ENCODE peak calls at places on chromosome 6, in eight cellular contexts. Y is ovary, I is upper lobe of right lung, S is lower lobe of right lung, W is brain microvascular endothelial cell, B is A549, D is GM12865, P is psoas muscle. M is an unnamed sample.

GRCh38 chr6:10855233-10855632 is 16.9 kb upstream of the MAK start:
- DNase-seq in Y (no peak), I (no peak), S (no peak), W (no peak), B (no peak), D (no peak), P (no peak), M (no peak)

GRCh38 chr6:2410982-2411381 is 165.6 kb upstream of the GMDS start:
- DNase-seq in Y (no peak), I (no peak), S (no peak), W (no peak), B (no peak), D (no peak), P (no peak), M (no peak)

GRCh38 chr6:1609662-1610496 is at the start of gene FOXC1:
- DNase-seq in Y (peak; percentile 93), I (peak; percentile 90), S (peak; percentile 85), W (peak; percentile 85), B (peak; percentile 86), D (peak; percentile 78), P (peak; percentile 90), M (peak; percentile 53)

GRCh38 chr6:147782302-147782701 is 273.8 kb downstream of the SAMD5 start:
- DNase-seq in Y (no peak), I (no peak), S (no peak), W (peak; percentile 60), B (peak; percentile 14), D (no peak), P (no peak), M (peak; percentile 94)

GRCh38 chr6:42929928-42930360 is 664 bp downstream of the CNPY3 start:
- DNase-seq in Y (no peak), I (no peak), S (peak; percentile 59), W (peak; percentile 57), B (no peak), D (peak; percentile 96), P (no peak), M (no peak)

GRCh38 chr6:127586372-127586771 is 9.4 kb downstream of the C6orf58 start:
- DNase-seq in Y (no peak), I (no peak), S (no peak), W (no peak), B (no peak), D (no peak), P (no peak), M (no peak)

GRCh38 chr6:121817141-121817540 is 381.7 kb downstream of the GJA1 start:
- DNase-seq in Y (no peak), I (no peak), S (no peak), W (no peak), B (peak; percentile 6), D (no peak), P (no peak), M (no peak)

GRCh38 chr6:73180718-73181619 is 44.3 kb downstream of the KHDC1L start:
- DNase-seq in Y (no peak), I (no peak), S (no peak), W (peak; percentile 70), B (peak; percentile 55), D (peak; percentile 81), P (no peak), M (peak; percentile 43)

GRCh38 chr6:91719414-91719813 is 1132.5 kb upstream of the MAP3K7 start:
- DNase-seq in Y (no peak), I (no peak), S (no peak), W (no peak), B (no peak), D (no peak), P (no peak), M (no peak)

GRCh38 chr6:41306187-41306854 is 19.8 kb upstream of the TREM1 start:
- DNase-seq in Y (no peak), I (no peak), S (no peak), W (peak; percentile 23), B (peak; percentile 52), D (peak; percentile 69), P (no peak), M (peak; percentile 11)

GRCh38 chr6:41941280-41942044 is at the start of gene CCND3:
- DNase-seq in Y (peak; percentile 88), I (peak; percentile 97), S (peak; percentile 97), W (peak; percentile 84), B (peak; percentile 88), D (peak; percentile 94), P (peak; percentile 96), M (peak; percentile 61)

GRCh38 chr6:19839237-19839546 is 2.0 kb downstream of the ID4 start:
- DNase-seq in Y (no peak), I (no peak), S (no peak), W (no peak), B (no peak), D (no peak), P (no peak), M (no peak)

GRCh38 chr6:139290787-139291294 is 957 bp downstream of the TXLNB start:
- DNase-seq in Y (no peak), I (no peak), S (no peak), W (peak; percentile 40), B (no peak), D (peak; percentile 89), P (no peak), M (peak; percentile 34)

GRCh38 chr6:116022841-116023380 is 37.8 kb downstream of the FRK start:
- DNase-seq in Y (no peak), I (no peak), S (no peak), W (no peak), B (no peak), D (no peak), P (no peak), M (no peak)

GRCh38 chr6:16766836-16767745 is 5.8 kb upstream of the ATXN1 start:
- DNase-seq in Y (no peak), I (no peak), S (no peak), W (peak; percentile 80), B (no peak), D (no peak), P (no peak), M (no peak)

GRCh38 chr6:17585766-17586502 is 14.2 kb upstream of the FAM8A1 start:
- DNase-seq in Y (no peak), I (no peak), S (peak; percentile 63), W (no peak), B (peak; percentile 72), D (peak; percentile 19), P (no peak), M (no peak)

GRCh38 chr6:32972353-32973143 is 4.2 kb downstream of the BRD2 start:
- DNase-seq in Y (no peak), I (peak; percentile 76), S (peak; percentile 73), W (no peak), B (no peak), D (peak; percentile 61), P (peak; percentile 46), M (no peak)

GRCh38 chr6:31721351-31722020 is at the start of gene LY6G6C:
- DNase-seq in Y (no peak), I (no peak), S (peak; percentile 13), W (no peak), B (no peak), D (no peak), P (no peak), M (no peak)

GRCh38 chr6:1610497-1611321 is 994 bp downstream of the FOXC1 start:
- DNase-seq in Y (peak; percentile 66), I (no peak), S (no peak), W (no peak), B (peak; percentile 52), D (peak; percentile 33), P (no peak), M (no peak)

GRCh38 chr6:68575765-68576439 is 59.2 kb upstream of the ADGRB3 start:
- DNase-seq in Y (no peak), I (peak; percentile 59), S (peak; percentile 44), W (no peak), B (peak; percentile 2), D (no peak), P (no peak), M (peak; percentile 34)

GRCh38 chr6:95431637-95432228 is 145.6 kb upstream of the MANEA start:
- DNase-seq in Y (peak; percentile 20), I (no peak), S (no peak), W (peak; percentile 32), B (peak; percentile 38), D (peak; percentile 52), P (no peak), M (no peak)

GRCh38 chr6:118299023-118299422 is 249.1 kb upstream of the PLN start:
- DNase-seq in Y (no peak), I (no peak), S (no peak), W (no peak), B (no peak), D (no peak), P (no peak), M (no peak)

GRCh38 chr6:15342114-15342513 is 96.2 kb downstream of the JARID2 start:
- DNase-seq in Y (no peak), I (no peak), S (no peak), W (no peak), B (no peak), D (no peak), P (no peak), M (no peak)

DNA sequence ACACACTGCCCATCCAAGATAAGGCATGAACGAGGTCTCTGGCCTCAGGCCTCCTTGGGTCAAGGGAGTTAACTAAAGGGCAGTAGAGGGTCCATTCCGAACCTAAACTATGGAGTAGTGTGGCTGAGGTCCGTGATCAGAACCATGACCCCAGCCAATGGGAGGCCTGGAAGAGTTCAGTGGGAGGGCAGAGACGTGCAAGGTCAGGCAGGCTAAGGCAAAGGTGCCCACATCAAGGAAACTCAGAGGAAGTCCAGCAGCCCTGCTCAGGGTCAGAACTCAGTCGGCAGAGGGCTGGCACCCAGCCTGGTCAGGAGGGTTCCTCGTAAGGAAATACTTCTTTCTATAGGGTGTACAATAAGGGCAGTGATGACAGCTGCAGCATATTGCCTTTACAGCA is 152.2 kb downstream of the SOD2 start:
- DNase-seq in Y (no peak), I (no peak), S (no peak), W (no peak), B (no peak), D (no peak), P (no peak), M (no peak)
- H3K4me3 ChIP-seq in Y (no peak overlapping the region), I (no peak overlapping the region), S (no peak overlapping the region), W (no peak overlapping the region), B (no peak overlapping the region), D (no peak overlapping the region), P (no peak overlapping the region), M (no peak overlapping the region)

GRCh38 chr6:126267621-126268020 is 72.3 kb upstream of the CENPW start:
- DNase-seq in Y (no peak), I (no peak), S (no peak), W (no peak), B (no peak), D (no peak), P (no peak), M (peak; percentile 13)
- TF ChIP-seq CTCF in Y (no peak), I (no peak), S (no peak), W (no peak), B (no peak), D (no peak), P (no peak), M (no peak)

GRCh38 chr6:85580878-85581267 is 12.8 kb downstream of the SNX14 start:
- DNase-seq in Y (no peak), I (no peak), S (no peak), W (peak; percentile 74), B (peak; percentile 42), D (peak; percentile 51), P (peak; percentile 67), M (no peak)
- H3K4me3 ChIP-seq in Y (no peak overlapping the region), I (no peak overlapping the region), S (no peak overlapping the region), W (no peak overlapping the region), B (no peak overlapping the region), D (no peak overlapping the region), P (no peak overlapping the region), M (no peak overlapping the region)

DNA sequence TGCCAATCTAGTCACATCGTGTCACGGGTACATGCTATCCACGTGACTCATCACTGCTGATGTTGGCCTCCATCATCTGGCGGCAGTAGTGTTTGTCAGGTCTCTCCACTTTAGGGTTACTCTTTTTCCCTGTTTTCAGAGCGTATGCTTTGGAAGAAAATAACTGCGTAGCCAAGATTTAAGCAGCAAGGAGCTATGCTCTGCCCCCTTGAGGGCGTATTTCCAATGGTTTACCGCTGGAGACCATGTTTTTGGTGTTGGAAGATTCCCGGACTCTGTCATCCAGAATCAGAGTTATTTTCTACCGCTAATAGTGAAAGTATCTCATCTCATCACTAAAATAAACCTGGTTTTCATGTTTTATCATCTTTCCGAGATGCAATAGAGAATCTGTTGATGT is 306.5 kb downstream of the C6orf118 start:
- DNase-seq in Y (no peak), I (no peak), S (no peak), W (no peak), B (no peak), D (no peak), P (no peak), M (no peak)
- TF ChIP-seq CTCF in Y (no peak), I (no peak), S (no peak), W (peak; percentile 5), B (no peak), D (no peak), P (no peak), M (no peak)